ENCODE peak calls at places on chromosomes 6 and 20, in seven cellular contexts. One of them, this sample, is unnamed.
A peak's percentile ranks its signal among the peaks of the same experiment; 100 is the strongest.

GRCh38 chr20:10172998-10173655 is 45.5 kb upstream of the SNAP25 start:
- DNase-seq in left ventricle myocardium inferior: no peak
- DNase-seq in activated naive CD8-positive, alpha-beta T cell treated with anti-CD3 and anti-CD28 coated beads for 36 hours: no peak
- DNase-seq in activated CD4-positive, alpha-beta T cell treated with anti-CD3 and anti-CD28 coated beads, Interleukin-2, amount 50 U/mL, for 1 hour: no peak
- DNase-seq in upper lobe of right lung: no peak
- DNase-seq in left cardiac atrium: no peak
- DNase-seq in NCI-H1930: no peak
- DNase-seq in this sample: no peak

GRCh38 chr6:73694711-73695411 is 1.1 kb upstream of the CD109 start:
- DNase-seq in left ventricle myocardium inferior: no peak
- DNase-seq in activated naive CD8-positive, alpha-beta T cell treated with anti-CD3 and anti-CD28 coated beads for 36 hours: peak; percentile 14
- DNase-seq in activated CD4-positive, alpha-beta T cell treated with anti-CD3 and anti-CD28 coated beads, Interleukin-2, amount 50 U/mL, for 1 hour: no peak
- DNase-seq in upper lobe of right lung: no peak
- DNase-seq in left cardiac atrium: no peak
- DNase-seq in NCI-H1930: no peak
- DNase-seq in this sample: no peak

GRCh38 chr20:11266571-11266970 is 592.8 kb upstream of the JAG1 start:
- DNase-seq in left ventricle myocardium inferior: no peak
- DNase-seq in activated naive CD8-positive, alpha-beta T cell treated with anti-CD3 and anti-CD28 coated beads for 36 hours: no peak
- DNase-seq in activated CD4-positive, alpha-beta T cell treated with anti-CD3 and anti-CD28 coated beads, Interleukin-2, amount 50 U/mL, for 1 hour: no peak
- DNase-seq in upper lobe of right lung: no peak
- DNase-seq in left cardiac atrium: no peak
- DNase-seq in NCI-H1930: no peak
- DNase-seq in this sample: no peak

GRCh38 chr6:133501675-133502275 is 260.6 kb downstream of the EYA4 start:
- DNase-seq in left ventricle myocardium inferior: no peak
- DNase-seq in activated naive CD8-positive, alpha-beta T cell treated with anti-CD3 and anti-CD28 coated beads for 36 hours: no peak
- DNase-seq in activated CD4-positive, alpha-beta T cell treated with anti-CD3 and anti-CD28 coated beads, Interleukin-2, amount 50 U/mL, for 1 hour: no peak
- DNase-seq in upper lobe of right lung: no peak
- DNase-seq in left cardiac atrium: no peak
- DNase-seq in NCI-H1930: no peak
- DNase-seq in this sample: no peak

GRCh38 chr20:49320460-49320859 is 42.6 kb upstream of the ZNFX1 start:
- DNase-seq in left ventricle myocardium inferior: no peak
- DNase-seq in activated naive CD8-positive, alpha-beta T cell treated with anti-CD3 and anti-CD28 coated beads for 36 hours: no peak
- DNase-seq in activated CD4-positive, alpha-beta T cell treated with anti-CD3 and anti-CD28 coated beads, Interleukin-2, amount 50 U/mL, for 1 hour: no peak
- DNase-seq in upper lobe of right lung: no peak
- DNase-seq in left cardiac atrium: no peak
- DNase-seq in NCI-H1930: peak; percentile 16
- DNase-seq in this sample: no peak

GRCh38 chr6:10411131-10411914 is 3.6 kb downstream of the TFAP2A start:
- DNase-seq in left ventricle myocardium inferior: no peak
- DNase-seq in activated naive CD8-positive, alpha-beta T cell treated with anti-CD3 and anti-CD28 coated beads for 36 hours: no peak
- DNase-seq in activated CD4-positive, alpha-beta T cell treated with anti-CD3 and anti-CD28 coated beads, Interleukin-2, amount 50 U/mL, for 1 hour: no peak
- DNase-seq in upper lobe of right lung: no peak
- DNase-seq in left cardiac atrium: peak; percentile 16
- DNase-seq in NCI-H1930: no peak
- DNase-seq in this sample: no peak

GRCh38 chr6:48194596-48195295 is 83.7 kb upstream of the PTCHD4 start:
- DNase-seq in left ventricle myocardium inferior: no peak
- DNase-seq in activated naive CD8-positive, alpha-beta T cell treated with anti-CD3 and anti-CD28 coated beads for 36 hours: no peak
- DNase-seq in activated CD4-positive, alpha-beta T cell treated with anti-CD3 and anti-CD28 coated beads, Interleukin-2, amount 50 U/mL, for 1 hour: no peak
- DNase-seq in upper lobe of right lung: no peak
- DNase-seq in left cardiac atrium: no peak
- DNase-seq in NCI-H1930: no peak
- DNase-seq in this sample: no peak

GRCh38 chr6:89559487-89559886 is 79.1 kb downstream of the LYRM2 start:
- DNase-seq in left ventricle myocardium inferior: no peak
- DNase-seq in activated naive CD8-positive, alpha-beta T cell treated with anti-CD3 and anti-CD28 coated beads for 36 hours: no peak
- DNase-seq in activated CD4-positive, alpha-beta T cell treated with anti-CD3 and anti-CD28 coated beads, Interleukin-2, amount 50 U/mL, for 1 hour: no peak
- DNase-seq in upper lobe of right lung: no peak
- DNase-seq in left cardiac atrium: no peak
- DNase-seq in NCI-H1930: no peak
- DNase-seq in this sample: no peak

GRCh38 chr6:138769102-138769676 is 4.4 kb upstream of the CCDC28A start:
- DNase-seq in left ventricle myocardium inferior: no peak
- DNase-seq in activated naive CD8-positive, alpha-beta T cell treated with anti-CD3 and anti-CD28 coated beads for 36 hours: no peak
- DNase-seq in activated CD4-positive, alpha-beta T cell treated with anti-CD3 and anti-CD28 coated beads, Interleukin-2, amount 50 U/mL, for 1 hour: no peak
- DNase-seq in upper lobe of right lung: no peak
- DNase-seq in left cardiac atrium: no peak
- DNase-seq in NCI-H1930: no peak
- DNase-seq in this sample: no peak

GRCh38 chr20:40961686-40962640 is 66.7 kb upstream of the TOP1 start:
- DNase-seq in left ventricle myocardium inferior: no peak
- DNase-seq in activated naive CD8-positive, alpha-beta T cell treated with anti-CD3 and anti-CD28 coated beads for 36 hours: no peak
- DNase-seq in activated CD4-positive, alpha-beta T cell treated with anti-CD3 and anti-CD28 coated beads, Interleukin-2, amount 50 U/mL, for 1 hour: no peak
- DNase-seq in upper lobe of right lung: no peak
- DNase-seq in left cardiac atrium: no peak
- DNase-seq in NCI-H1930: no peak
- DNase-seq in this sample: no peak

GRCh38 chr6:162708971-162709370 is 18.6 kb downstream of the PRKN start:
- DNase-seq in left ventricle myocardium inferior: no peak
- DNase-seq in activated naive CD8-positive, alpha-beta T cell treated with anti-CD3 and anti-CD28 coated beads for 36 hours: no peak
- DNase-seq in activated CD4-positive, alpha-beta T cell treated with anti-CD3 and anti-CD28 coated beads, Interleukin-2, amount 50 U/mL, for 1 hour: no peak
- DNase-seq in upper lobe of right lung: no peak
- DNase-seq in left cardiac atrium: no peak
- DNase-seq in NCI-H1930: peak; percentile 26
- DNase-seq in this sample: no peak

GRCh38 chr20:58710481-58711265 is 18.1 kb downstream of the NPEPL1 start:
- DNase-seq in left ventricle myocardium inferior: no peak
- DNase-seq in activated naive CD8-positive, alpha-beta T cell treated with anti-CD3 and anti-CD28 coated beads for 36 hours: no peak
- DNase-seq in activated CD4-positive, alpha-beta T cell treated with anti-CD3 and anti-CD28 coated beads, Interleukin-2, amount 50 U/mL, for 1 hour: no peak
- DNase-seq in upper lobe of right lung: no peak
- DNase-seq in left cardiac atrium: peak; percentile 16
- DNase-seq in NCI-H1930: no peak
- DNase-seq in this sample: no peak

GRCh38 chr20:39607124-39607523 is 645.0 kb downstream of the DHX35 start:
- DNase-seq in left ventricle myocardium inferior: no peak
- DNase-seq in activated naive CD8-positive, alpha-beta T cell treated with anti-CD3 and anti-CD28 coated beads for 36 hours: no peak
- DNase-seq in activated CD4-positive, alpha-beta T cell treated with anti-CD3 and anti-CD28 coated beads, Interleukin-2, amount 50 U/mL, for 1 hour: no peak
- DNase-seq in upper lobe of right lung: no peak
- DNase-seq in left cardiac atrium: no peak
- DNase-seq in NCI-H1930: no peak
- DNase-seq in this sample: no peak

This sample was measured in NCI-H1436 treated with DMSO at 0.1 percent for 48 hours.